ENCODE peak calls at places on chromosomes 13 and 19, in four cellular contexts. One of them, this sample, is unnamed.

GRCh38 chr13:81480634-81481033 is 1139.7 kb upstream of the SPRY2 start:
- DNase-seq in H9: no peak
- DNase-seq in lung: no peak
- DNase-seq in body of pancreas: no peak
- DNase-seq in this sample: no peak

GRCh38 chr19:43599635-43600295 is 3.4 kb downstream of the ZNF576 start:
- DNase-seq in body of pancreas: no peak
- DNase-seq in lung: no peak
- DNase-seq in H9: no peak
- DNase-seq in this sample: no peak

GRCh38 chr13:26752671-26753070 is 7.9 kb downstream of the GPR12 start:
- DNase-seq in H9: no peak
- DNase-seq in body of pancreas: no peak
- DNase-seq in lung: no peak
- DNase-seq in this sample: no peak

GRCh38 chr19:17787274-17787913 is 7.5 kb upstream of the B3GNT3 start:
- DNase-seq in H9: no peak
- DNase-seq in body of pancreas: no peak
- DNase-seq in lung: no peak
- DNase-seq in this sample: no peak

GRCh38 chr19:43464089-43464775 is 1.2 kb downstream of the LYPD3 start:
- DNase-seq in lung: peak; percentile 70
- DNase-seq in body of pancreas: peak; percentile 66
- DNase-seq in H9: no peak
- DNase-seq in this sample: no peak

GRCh38 chr13:103615778-103616177 is 549.6 kb upstream of the SLC10A2 start:
- DNase-seq in lung: no peak
- DNase-seq in body of pancreas: no peak
- DNase-seq in H9: no peak
- DNase-seq in this sample: no peak

GRCh38 chr13:25973576-25973975 is 78.2 kb downstream of the SHISA2 start:
- DNase-seq in H9: no peak
- DNase-seq in lung: no peak
- DNase-seq in body of pancreas: no peak
- DNase-seq in this sample: no peak

GRCh38 chr13:110310541-110311491 is 3.7 kb downstream of the COL4A2 start:
- DNase-seq in body of pancreas: no peak
- DNase-seq in H9: peak; percentile 14
- DNase-seq in lung: no peak
- DNase-seq in this sample: no peak

GRCh38 chr19:8456064-8456463 is 11.3 kb downstream of the HNRNPM start:
- DNase-seq in lung: no peak
- DNase-seq in body of pancreas: no peak
- DNase-seq in H9: peak; percentile 64
- DNase-seq in this sample: no peak

GRCh38 chr13:87295636-87296035 is 375.5 kb upstream of the SLITRK5 start:
- DNase-seq in H9: no peak
- DNase-seq in body of pancreas: no peak
- DNase-seq in lung: no peak
- DNase-seq in this sample: no peak

GRCh38 chr13:36872621-36873020 is 47.4 kb downstream of the SMAD9 start:
- DNase-seq in body of pancreas: no peak
- DNase-seq in H9: peak; percentile 51
- DNase-seq in lung: no peak
- DNase-seq in this sample: no peak

GRCh38 chr13:35347679-35348205 is 128.7 kb downstream of the MAB21L1 start:
- DNase-seq in lung: no peak
- DNase-seq in body of pancreas: no peak
- DNase-seq in H9: no peak
- DNase-seq in this sample: no peak

GRCh38 chr13:42525035-42525504 is 48.9 kb upstream of the TNFSF11 start:
- DNase-seq in lung: no peak
- DNase-seq in H9: no peak
- DNase-seq in body of pancreas: no peak
- DNase-seq in this sample: peak; percentile 34

DNA sequence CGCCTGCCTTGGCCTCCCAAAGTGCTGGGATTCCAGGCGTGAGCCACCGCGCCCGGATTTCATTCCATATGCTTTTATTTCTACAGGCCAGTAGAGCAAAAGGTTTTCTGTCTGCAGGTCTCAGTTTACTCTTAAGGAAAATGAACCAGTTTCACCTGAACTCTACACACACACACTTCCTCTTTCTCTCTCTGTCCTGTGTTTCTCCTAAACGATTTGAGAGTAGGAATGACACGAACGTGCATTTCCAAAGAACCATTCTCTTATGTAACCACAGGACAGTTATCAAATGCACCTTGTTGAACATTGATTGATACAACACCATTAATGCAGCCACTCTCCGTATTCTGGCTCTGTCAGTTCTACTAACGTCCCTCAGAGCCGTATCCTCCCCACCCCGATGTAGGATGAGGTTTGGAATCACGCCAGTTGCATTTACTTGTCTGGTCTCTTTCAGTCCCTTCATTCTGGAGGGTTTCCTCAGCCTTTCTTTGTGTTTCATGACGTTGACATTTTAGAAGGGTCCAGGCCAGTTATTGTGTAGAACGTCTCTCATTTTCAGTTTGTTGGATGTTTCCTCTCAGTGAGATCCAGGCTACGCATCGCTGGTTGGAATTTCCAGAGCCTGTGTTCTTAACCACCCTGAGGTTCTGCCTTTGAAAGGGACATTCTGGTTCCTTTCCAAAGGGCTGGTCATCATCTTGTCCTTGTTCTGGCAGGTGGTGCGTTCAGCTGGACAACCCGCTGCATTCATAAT is 36.0 kb downstream of the BICRA start:
- DNase-seq in body of pancreas: no peak
- DNase-seq in H9: no peak
- DNase-seq in lung: no peak
- DNase-seq in this sample: no peak
- H3K27ac ChIP-seq in body of pancreas: no peak overlapping the region
- H3K27ac ChIP-seq in H9: no peak overlapping the region
- H3K27ac ChIP-seq in lung: no peak overlapping the region
- H3K27ac ChIP-seq in this sample: peak overlapping the region; percentile 24

GRCh38 chr13:95298169-95298940 is 2.9 kb downstream of the ABCC4 start:
- DNase-seq in body of pancreas: no peak
- DNase-seq in lung: peak; percentile 65
- DNase-seq in H9: no peak
- DNase-seq in this sample: no peak

GRCh38 chr13:95298971-95299627 is 2.2 kb downstream of the ABCC4 start:
- DNase-seq in body of pancreas: no peak
- DNase-seq in H9: no peak
- DNase-seq in lung: no peak
- DNase-seq in this sample: peak; percentile 74

GRCh38 chr13:95292622-95293021 is 8.6 kb downstream of the ABCC4 start:
- DNase-seq in lung: no peak
- DNase-seq in body of pancreas: no peak
- DNase-seq in H9: no peak
- DNase-seq in this sample: no peak

GRCh38 chr13:95295026-95295425 is 6.2 kb downstream of the ABCC4 start:
- DNase-seq in H9: no peak
- DNase-seq in body of pancreas: no peak
- DNase-seq in lung: no peak
- DNase-seq in this sample: no peak

GRCh38 chr13:95296326-95296939 is 4.8 kb downstream of the ABCC4 start:
- DNase-seq in H9: peak; percentile 74
- DNase-seq in lung: peak; percentile 64
- DNase-seq in body of pancreas: peak; percentile 75
- DNase-seq in this sample: peak; percentile 46
- TF ChIP-seq CTCF in H9: peak; percentile 86
- TF ChIP-seq CTCF in lung: peak; percentile 9
- TF ChIP-seq CTCF in body of pancreas: peak; percentile 30
- TF ChIP-seq CTCF in this sample: peak; percentile 53

GRCh38 chr13:20713751-20714150 is 10.3 kb downstream of the IL17D start:
- DNase-seq in lung: no peak
- DNase-seq in body of pancreas: no peak
- DNase-seq in H9: no peak
- DNase-seq in this sample: no peak
- H3K27ac ChIP-seq in lung: no peak overlapping the region
- H3K27ac ChIP-seq in body of pancreas: no peak overlapping the region
- H3K27ac ChIP-seq in H9: no peak overlapping the region
- H3K27ac ChIP-seq in this sample: no peak overlapping the region

DNA sequence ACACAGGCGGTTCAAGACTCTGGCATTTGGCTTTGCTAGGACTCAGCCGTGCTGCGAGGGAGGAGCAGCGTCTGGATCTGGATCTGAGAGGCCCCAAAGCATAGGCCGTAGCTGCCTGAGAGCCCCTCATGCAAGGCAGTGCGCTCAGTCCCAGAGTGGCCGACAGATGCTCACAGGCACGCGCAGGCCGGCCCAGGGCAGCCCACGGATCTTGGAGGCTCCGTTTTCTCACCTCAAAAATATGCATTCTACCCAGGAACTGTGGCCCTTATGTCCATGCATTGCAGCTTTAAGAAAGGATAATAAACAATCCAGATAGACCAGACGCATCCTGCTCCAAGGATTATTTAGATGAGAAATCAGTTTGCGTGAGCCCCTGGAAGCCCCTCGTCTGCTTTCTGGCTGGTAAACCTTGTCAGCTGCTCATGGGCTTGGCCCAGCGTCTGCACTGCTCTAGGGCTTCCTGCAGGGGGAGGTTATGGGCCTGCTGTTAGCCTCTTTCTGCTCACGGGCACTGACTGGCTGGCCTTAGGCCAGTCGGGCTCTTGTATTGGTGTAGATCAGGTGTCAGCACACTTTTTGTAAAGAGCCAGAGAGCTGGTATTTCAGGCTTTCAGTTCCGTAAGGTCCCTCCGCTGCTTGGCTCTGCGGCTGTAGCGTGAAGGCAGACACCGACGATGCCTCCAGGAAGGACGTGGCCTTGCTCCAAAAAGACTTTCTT is 24.2 kb downstream of the TEX29 start:
- DNase-seq in lung: peak; percentile 77
- DNase-seq in H9: peak; percentile 95
- DNase-seq in body of pancreas: no peak
- DNase-seq in this sample: peak; percentile 23
- TF ChIP-seq CTCF in lung: no peak
- TF ChIP-seq CTCF in H9: peak; percentile 79
- TF ChIP-seq CTCF in body of pancreas: no peak
- TF ChIP-seq CTCF in this sample: no peak

DNA sequence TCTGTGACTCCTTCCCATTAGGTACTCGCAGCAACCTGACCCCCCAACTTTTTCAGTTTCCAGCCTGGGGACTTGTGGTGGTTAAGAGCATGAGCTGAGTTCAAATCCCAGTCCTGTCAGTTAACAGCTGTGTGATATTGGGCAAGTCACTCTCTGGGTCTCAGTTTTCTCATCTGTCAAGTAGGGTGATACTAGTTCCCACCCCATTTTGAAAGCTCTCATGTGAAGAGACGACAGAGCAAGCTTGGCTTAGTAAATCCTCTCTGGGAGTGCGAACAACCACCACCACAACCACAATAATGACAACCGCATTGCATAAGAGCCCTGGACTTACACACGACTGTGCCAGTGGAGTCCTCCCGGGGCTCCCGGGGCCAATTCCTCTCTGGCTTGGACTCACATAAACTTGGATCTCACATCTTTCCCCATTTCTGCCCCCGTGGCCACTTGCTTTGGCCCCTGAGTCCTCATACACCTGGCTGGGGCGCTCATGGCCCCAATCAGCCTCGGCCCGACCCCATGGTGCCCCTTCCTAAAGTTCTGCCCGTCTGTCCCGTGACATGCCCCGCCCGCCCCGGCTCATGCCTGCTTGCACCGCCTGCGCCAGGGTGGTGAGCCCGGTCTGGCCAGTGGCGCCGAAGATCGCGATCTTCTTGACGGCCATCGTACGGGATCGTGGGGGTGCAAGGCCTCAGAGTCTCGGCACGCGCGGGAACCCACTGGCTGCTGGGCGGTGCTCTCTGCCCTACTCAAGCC is at the start of gene BLVRB:
- DNase-seq in lung: no peak
- DNase-seq in body of pancreas: no peak
- DNase-seq in H9: no peak
- DNase-seq in this sample: no peak
- H3K27ac ChIP-seq in lung: peak within 1 kb of the TSS; percentile 91
- H3K27ac ChIP-seq in body of pancreas: peak within 1 kb of the TSS; percentile 86
- H3K27ac ChIP-seq in H9: no peak within 1 kb of the TSS
- H3K27ac ChIP-seq in this sample: peak within 1 kb of the TSS; percentile 85

GRCh38 chr13:51684076-51684475 is 99.8 kb downstream of the WDFY2 start:
- DNase-seq in H9: no peak
- DNase-seq in body of pancreas: no peak
- DNase-seq in lung: no peak
- DNase-seq in this sample: no peak
- TF ChIP-seq CTCF in H9: no peak
- TF ChIP-seq CTCF in body of pancreas: no peak
- TF ChIP-seq CTCF in lung: no peak
- TF ChIP-seq CTCF in this sample: no peak

DNA sequence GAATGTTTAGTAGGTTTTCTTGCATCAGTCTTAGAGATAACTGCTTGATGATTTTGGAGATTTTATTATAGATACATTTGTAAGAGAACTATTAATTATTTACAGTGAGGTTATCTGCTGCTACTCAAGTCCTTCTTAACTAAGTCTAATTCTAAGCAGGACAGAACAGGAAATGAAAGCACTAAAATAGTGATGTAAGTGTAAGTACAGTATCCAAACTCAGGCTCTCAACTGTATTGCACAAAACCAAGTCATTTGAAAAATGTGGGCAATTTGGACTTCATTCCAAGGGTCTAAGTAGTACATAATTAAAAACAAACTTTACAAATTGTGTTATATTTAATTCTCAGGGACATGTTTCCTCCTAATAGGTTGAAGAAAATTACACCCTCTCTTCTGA is 417.1 kb downstream of the ITGBL1 start:
- DNase-seq in H9: no peak
- DNase-seq in lung: no peak
- DNase-seq in body of pancreas: no peak
- DNase-seq in this sample: no peak
- H3K27ac ChIP-seq in H9: no peak overlapping the region
- H3K27ac ChIP-seq in lung: no peak overlapping the region
- H3K27ac ChIP-seq in body of pancreas: no peak overlapping the region
- H3K27ac ChIP-seq in this sample: no peak overlapping the region

DNA sequence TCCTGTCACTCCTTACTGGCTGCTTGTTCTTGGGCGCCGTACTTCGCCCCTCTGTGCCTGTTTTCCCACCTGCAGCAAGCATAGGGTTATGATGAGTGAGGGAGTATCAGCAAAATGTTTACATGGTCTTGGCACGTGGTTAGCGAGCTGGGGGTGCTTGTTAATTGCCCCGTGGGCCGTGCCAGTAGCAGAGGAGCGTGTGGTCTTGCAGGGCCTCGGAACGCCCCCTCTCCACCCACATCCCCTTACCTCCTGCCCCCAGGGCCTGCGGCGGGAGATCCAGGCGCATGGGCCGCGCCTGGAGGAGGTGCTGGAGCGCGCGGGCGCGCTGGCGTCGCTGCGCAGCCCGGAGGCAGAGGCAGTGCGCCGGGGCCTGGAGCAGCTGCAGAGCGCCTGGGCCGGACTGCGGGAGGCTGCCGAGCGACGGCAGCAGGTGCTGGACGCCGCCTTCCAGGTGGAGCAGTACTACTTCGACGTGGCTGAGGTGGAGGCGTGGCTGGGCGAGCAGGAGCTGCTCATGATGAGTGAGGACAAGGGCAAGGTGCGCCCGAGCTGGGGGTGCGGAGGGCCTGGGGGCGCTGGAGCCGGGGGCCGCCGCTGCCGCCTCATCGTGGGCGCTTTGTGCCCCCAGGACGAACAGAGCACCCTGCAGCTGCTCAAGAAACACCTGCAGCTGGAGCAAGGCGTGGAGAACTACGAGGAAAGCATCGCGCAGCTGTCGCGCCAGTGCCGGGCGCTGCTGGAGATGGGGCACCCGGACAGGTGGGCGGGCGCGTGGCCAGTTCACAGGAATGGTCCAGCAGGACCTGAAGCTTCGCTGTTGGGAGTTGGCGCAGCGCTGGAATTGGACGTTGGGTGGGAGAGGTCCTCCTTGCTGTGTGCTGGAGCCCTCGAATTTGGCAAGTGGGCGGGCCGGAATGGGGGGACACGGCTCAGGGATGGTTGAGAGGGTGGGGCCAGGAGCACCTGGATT is 22.5 kb upstream of the SHKBP1 start:
- DNase-seq in H9: peak; percentile 78
- DNase-seq in body of pancreas: no peak
- DNase-seq in lung: no peak
- DNase-seq in this sample: no peak
- TF ChIP-seq CTCF in H9: no peak
- TF ChIP-seq CTCF in body of pancreas: no peak
- TF ChIP-seq CTCF in lung: no peak
- TF ChIP-seq CTCF in this sample: no peak

This sample was measured in RWPE1.